ENCODE peak calls at places on chromosomes 7 and 10, in four cellular contexts. One of them, this sample, is unnamed.

GRCh38 chr10:82643601-82644000 is 768.6 kb downstream of the NRG3 start:
- DNase-seq in GM12878: no peak
- DNase-seq in endothelial cell of umbilical vein: no peak
- DNase-seq in K562: no peak
- DNase-seq in this sample: no peak

GRCh38 chr10:6014241-6014761 is 37.0 kb upstream of the IL15RA start:
- DNase-seq in endothelial cell of umbilical vein: peak; percentile 53
- DNase-seq in GM12878: peak; percentile 30
- DNase-seq in K562: peak; percentile 25
- DNase-seq in this sample: peak; percentile 42

GRCh38 chr10:14656052-14656451 is 118.6 kb downstream of the FAM107B start:
- DNase-seq in GM12878: no peak
- DNase-seq in K562: no peak
- DNase-seq in endothelial cell of umbilical vein: no peak
- DNase-seq in this sample: no peak

GRCh38 chr10:31768467-31768866 is 160.2 kb downstream of the ARHGAP12 start:
- DNase-seq in K562: no peak
- DNase-seq in endothelial cell of umbilical vein: peak; percentile 26
- DNase-seq in GM12878: no peak
- DNase-seq in this sample: peak; percentile 78

GRCh38 chr10:12372846-12373245 is 23.5 kb downstream of the CAMK1D start:
- DNase-seq in K562: no peak
- DNase-seq in endothelial cell of umbilical vein: no peak
- DNase-seq in GM12878: no peak
- DNase-seq in this sample: no peak

GRCh38 chr7:120989571-120990220 is 1.2 kb downstream of the CPED1 start:
- DNase-seq in K562: no peak
- DNase-seq in endothelial cell of umbilical vein: no peak
- DNase-seq in GM12878: no peak
- DNase-seq in this sample: peak; percentile 38

GRCh38 chr10:99917963-99918825 is 91.6 kb downstream of the DNMBP start:
- DNase-seq in GM12878: no peak
- DNase-seq in endothelial cell of umbilical vein: peak; percentile 90
- DNase-seq in K562: no peak
- DNase-seq in this sample: peak; percentile 59

GRCh38 chr7:160958-161725 is 31.2 kb upstream of the FAM20C start:
- DNase-seq in endothelial cell of umbilical vein: no peak
- DNase-seq in K562: no peak
- DNase-seq in GM12878: no peak
- DNase-seq in this sample: no peak

GRCh38 chr10:26869528-26869927 is 8.8 kb upstream of the ABI1 start:
- DNase-seq in GM12878: no peak
- DNase-seq in K562: no peak
- DNase-seq in endothelial cell of umbilical vein: no peak
- DNase-seq in this sample: no peak

GRCh38 chr10:130820880-130821482 is 490.5 kb downstream of the TCERG1L start:
- DNase-seq in K562: no peak
- DNase-seq in GM12878: no peak
- DNase-seq in endothelial cell of umbilical vein: no peak
- DNase-seq in this sample: no peak

GRCh38 chr7:5177060-5177459 is 13.0 kb upstream of the WIPI2 start:
- DNase-seq in GM12878: no peak
- DNase-seq in endothelial cell of umbilical vein: peak; percentile 42
- DNase-seq in K562: no peak
- DNase-seq in this sample: peak; percentile 87

GRCh38 chr7:46317256-46317655 is 396.2 kb upstream of the IGFBP3 start:
- DNase-seq in endothelial cell of umbilical vein: no peak
- DNase-seq in K562: no peak
- DNase-seq in GM12878: no peak
- DNase-seq in this sample: peak; percentile 46

GRCh38 chr10:14010083-14010551 is 320.6 kb downstream of the FRMD4A start:
- DNase-seq in endothelial cell of umbilical vein: peak; percentile 63
- DNase-seq in K562: no peak
- DNase-seq in GM12878: no peak
- DNase-seq in this sample: peak; percentile 86

GRCh38 chr7:11650030-11650429 is 182.0 kb downstream of the THSD7A start:
- DNase-seq in endothelial cell of umbilical vein: peak; percentile 52
- DNase-seq in K562: no peak
- DNase-seq in GM12878: no peak
- DNase-seq in this sample: no peak

GRCh38 chr10:102621418-102622325 is 22.6 kb upstream of the TRIM8 start:
- DNase-seq in GM12878: no peak
- DNase-seq in endothelial cell of umbilical vein: peak; percentile 59
- DNase-seq in K562: no peak
- DNase-seq in this sample: peak; percentile 45

GRCh38 chr7:44637788-44638594 is 31.6 kb downstream of the OGDH start:
- DNase-seq in K562: peak; percentile 39
- DNase-seq in endothelial cell of umbilical vein: peak; percentile 31
- DNase-seq in GM12878: peak; percentile 86
- DNase-seq in this sample: peak; percentile 89

GRCh38 chr7:6111041-6111440 is 79.9 kb downstream of the ANKRD61 start:
- DNase-seq in K562: no peak
- DNase-seq in endothelial cell of umbilical vein: no peak
- DNase-seq in GM12878: no peak
- DNase-seq in this sample: no peak

GRCh38 chr10:120426306-120426705 is 30.7 kb upstream of the PLPP4 start:
- DNase-seq in K562: no peak
- DNase-seq in endothelial cell of umbilical vein: peak; percentile 62
- DNase-seq in GM12878: no peak
- DNase-seq in this sample: no peak

GRCh38 chr7:105654994-105655900 is 74.0 kb upstream of the EFCAB10 start:
- DNase-seq in endothelial cell of umbilical vein: peak; percentile 81
- DNase-seq in GM12878: no peak
- DNase-seq in K562: no peak
- DNase-seq in this sample: peak; percentile 67

GRCh38 chr7:128884561-128885369 is 22.1 kb downstream of the ATP6V1F start:
- DNase-seq in endothelial cell of umbilical vein: no peak
- DNase-seq in K562: no peak
- DNase-seq in GM12878: no peak
- DNase-seq in this sample: no peak

GRCh38 chr10:129344956-129345355 is 122.1 kb upstream of the MGMT start:
- DNase-seq in GM12878: no peak
- DNase-seq in K562: no peak
- DNase-seq in endothelial cell of umbilical vein: no peak
- DNase-seq in this sample: no peak

GRCh38 chr10:34102237-34102673 is 712.8 kb downstream of the PARD3 start:
- DNase-seq in GM12878: no peak
- DNase-seq in K562: no peak
- DNase-seq in endothelial cell of umbilical vein: peak; percentile 39
- DNase-seq in this sample: peak; percentile 78

GRCh38 chr10:21452203-21452602 is 73.3 kb downstream of the SKIDA1 start:
- DNase-seq in GM12878: no peak
- DNase-seq in K562: no peak
- DNase-seq in endothelial cell of umbilical vein: no peak
- DNase-seq in this sample: no peak

GRCh38 chr7:91266067-91266930 is 2.1 kb downstream of the FZD1 start:
- DNase-seq in endothelial cell of umbilical vein: no peak
- DNase-seq in K562: no peak
- DNase-seq in GM12878: no peak
- DNase-seq in this sample: peak; percentile 47

GRCh38 chr7:158366346-158366745 is 221.3 kb downstream of the PTPRN2 start:
- DNase-seq in endothelial cell of umbilical vein: no peak
- DNase-seq in GM12878: no peak
- DNase-seq in K562: no peak
- DNase-seq in this sample: no peak

GRCh38 chr7:119935418-119936025 is 337.5 kb upstream of the KCND2 start:
- DNase-seq in K562: no peak
- DNase-seq in endothelial cell of umbilical vein: peak; percentile 51
- DNase-seq in GM12878: no peak
- DNase-seq in this sample: peak; percentile 62

GRCh38 chr10:90592903-90593302 is 264.9 kb downstream of the HTR7 start:
- DNase-seq in K562: peak; percentile 6
- DNase-seq in GM12878: peak; percentile 8
- DNase-seq in endothelial cell of umbilical vein: peak; percentile 55
- DNase-seq in this sample: peak; percentile 51

GRCh38 chr7:2096692-2097380 is 135.9 kb downstream of the MAD1L1 start:
- DNase-seq in GM12878: no peak
- DNase-seq in K562: no peak
- DNase-seq in endothelial cell of umbilical vein: no peak
- DNase-seq in this sample: no peak

GRCh38 chr7:2228921-2229320 is 3.8 kb downstream of the MAD1L1 start:
- DNase-seq in K562: no peak
- DNase-seq in endothelial cell of umbilical vein: no peak
- DNase-seq in GM12878: no peak
- DNase-seq in this sample: no peak

GRCh38 chr10:6667679-6668270 is 87.7 kb upstream of the PRKCQ start:
- DNase-seq in GM12878: no peak
- DNase-seq in endothelial cell of umbilical vein: peak; percentile 38
- DNase-seq in K562: peak; percentile 27
- DNase-seq in this sample: peak; percentile 43

GRCh38 chr7:21850531-21851285 is 95.0 kb downstream of the CDCA7L start:
- DNase-seq in endothelial cell of umbilical vein: peak; percentile 48
- DNase-seq in K562: no peak
- DNase-seq in GM12878: no peak
- DNase-seq in this sample: peak; percentile 11

GRCh38 chr10:72763201-72763600 is 71.3 kb downstream of the MCU start:
- DNase-seq in GM12878: no peak
- DNase-seq in endothelial cell of umbilical vein: no peak
- DNase-seq in K562: no peak
- DNase-seq in this sample: no peak

GRCh38 chr7:44471850-44472249 is 18.6 kb downstream of the NUDCD3 start:
- DNase-seq in endothelial cell of umbilical vein: no peak
- DNase-seq in GM12878: no peak
- DNase-seq in K562: peak; percentile 36
- DNase-seq in this sample: no peak

DNA sequence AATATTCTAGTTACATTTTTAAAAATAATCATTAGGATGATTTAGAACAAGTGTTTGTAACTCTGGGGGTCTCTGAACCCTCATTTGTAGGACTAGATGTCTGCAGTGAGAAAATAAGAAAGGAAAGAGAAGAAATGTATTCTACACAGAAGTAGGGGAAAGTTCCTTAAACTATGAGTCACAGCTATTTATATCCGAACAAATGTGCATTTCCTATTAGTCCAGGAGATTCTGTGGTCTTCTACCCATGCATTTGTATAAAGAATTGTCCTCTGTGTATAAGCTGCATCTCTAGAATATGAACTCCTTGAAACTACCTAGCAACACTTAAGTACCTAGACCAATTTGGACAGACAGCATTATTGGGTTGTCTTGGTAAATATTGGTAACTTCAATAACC is 15.9 kb upstream of the CD36 start:
- DNase-seq in GM12878: no peak
- DNase-seq in K562: no peak
- DNase-seq in endothelial cell of umbilical vein: peak; percentile 32
- DNase-seq in this sample: peak; percentile 85
- TF ChIP-seq FOS in GM12878: no peak
- TF ChIP-seq FOS in K562: no peak
- TF ChIP-seq FOS in endothelial cell of umbilical vein: peak; percentile 37
- TF ChIP-seq FOS in this sample: peak; percentile 8

GRCh38 chr10:110531687-110532086 is 34.0 kb downstream of the DUSP5 start:
- DNase-seq in K562: no peak
- DNase-seq in GM12878: no peak
- DNase-seq in endothelial cell of umbilical vein: peak; percentile 48
- DNase-seq in this sample: no peak

GRCh38 chr10:110540038-110540437 is 27.5 kb upstream of the SMC3 start:
- DNase-seq in endothelial cell of umbilical vein: no peak
- DNase-seq in GM12878: no peak
- DNase-seq in K562: no peak
- DNase-seq in this sample: no peak

GRCh38 chr10:110534571-110534970 is 32.9 kb upstream of the SMC3 start:
- DNase-seq in endothelial cell of umbilical vein: no peak
- DNase-seq in K562: no peak
- DNase-seq in GM12878: no peak
- DNase-seq in this sample: no peak

GRCh38 chr10:110533149-110533548 is 34.3 kb upstream of the SMC3 start:
- DNase-seq in GM12878: no peak
- DNase-seq in K562: no peak
- DNase-seq in endothelial cell of umbilical vein: peak; percentile 46
- DNase-seq in this sample: peak; percentile 20

GRCh38 chr10:110535958-110536891 is 31.3 kb upstream of the SMC3 start:
- DNase-seq in GM12878: peak; percentile 87
- DNase-seq in endothelial cell of umbilical vein: peak; percentile 44
- DNase-seq in K562: no peak
- DNase-seq in this sample: peak; percentile 92
- TF ChIP-seq FOS in GM12878: no peak
- TF ChIP-seq FOS in endothelial cell of umbilical vein: peak; percentile 56
- TF ChIP-seq FOS in K562: no peak
- TF ChIP-seq FOS in this sample: peak; percentile 16

GRCh38 chr10:50580260-50580891 is 43.4 kb downstream of the SGMS1 start:
- DNase-seq in K562: no peak
- DNase-seq in GM12878: no peak
- DNase-seq in endothelial cell of umbilical vein: no peak
- DNase-seq in this sample: no peak

GRCh38 chr10:50585921-50586739 is 37.6 kb downstream of the SGMS1 start:
- DNase-seq in K562: peak; percentile 77
- DNase-seq in GM12878: no peak
- DNase-seq in endothelial cell of umbilical vein: peak; percentile 11
- DNase-seq in this sample: peak; percentile 68

GRCh38 chr10:50582061-50582460 is 41.7 kb downstream of the SGMS1 start:
- DNase-seq in GM12878: no peak
- DNase-seq in K562: no peak
- DNase-seq in endothelial cell of umbilical vein: no peak
- DNase-seq in this sample: peak; percentile 38

GRCh38 chr10:50579491-50580259 is 44.1 kb downstream of the SGMS1 start:
- DNase-seq in endothelial cell of umbilical vein: no peak
- DNase-seq in GM12878: no peak
- DNase-seq in K562: no peak
- DNase-seq in this sample: no peak

GRCh38 chr10:50582766-50583762 is 40.7 kb downstream of the SGMS1 start:
- DNase-seq in GM12878: no peak
- DNase-seq in endothelial cell of umbilical vein: no peak
- DNase-seq in K562: peak; percentile 88
- DNase-seq in this sample: peak; percentile 27
- TF ChIP-seq FOS in GM12878: no peak
- TF ChIP-seq FOS in endothelial cell of umbilical vein: no peak
- TF ChIP-seq FOS in K562: peak; percentile 78
- TF ChIP-seq FOS in this sample: no peak

GRCh38 chr7:117974891-117975290 is 101.7 kb upstream of the CTTNBP2 start:
- DNase-seq in endothelial cell of umbilical vein: no peak
- DNase-seq in K562: no peak
- DNase-seq in GM12878: no peak
- DNase-seq in this sample: no peak

GRCh38 chr7:117971581-117972244 is 98.5 kb upstream of the CTTNBP2 start:
- DNase-seq in endothelial cell of umbilical vein: no peak
- DNase-seq in K562: no peak
- DNase-seq in GM12878: no peak
- DNase-seq in this sample: no peak

GRCh38 chr7:117975436-117975835 is 102.2 kb upstream of the CTTNBP2 start:
- DNase-seq in endothelial cell of umbilical vein: peak; percentile 10
- DNase-seq in GM12878: no peak
- DNase-seq in K562: no peak
- DNase-seq in this sample: no peak

GRCh38 chr7:117970806-117971205 is 97.6 kb upstream of the CTTNBP2 start:
- DNase-seq in K562: no peak
- DNase-seq in GM12878: no peak
- DNase-seq in endothelial cell of umbilical vein: no peak
- DNase-seq in this sample: no peak

DNA sequence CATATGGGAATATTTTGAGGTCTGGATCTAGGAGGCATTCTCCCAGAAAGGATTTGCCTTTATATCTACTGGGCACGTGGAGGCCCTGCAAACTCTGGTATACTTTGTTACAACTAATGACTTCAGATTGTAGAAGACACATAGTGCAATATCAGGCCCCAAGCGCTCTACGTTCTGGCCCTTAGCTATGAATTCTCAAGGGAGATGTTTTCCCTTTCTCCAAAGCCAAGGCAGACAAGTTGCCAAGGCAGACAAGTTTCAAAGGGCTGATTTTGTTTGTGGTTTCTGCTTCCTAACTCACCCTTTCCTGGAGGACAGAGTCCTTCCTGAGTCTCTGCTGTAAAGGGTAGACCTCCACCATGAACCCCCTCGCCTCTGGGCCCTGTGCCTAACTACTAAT is 99.4 kb upstream of the CTTNBP2 start:
- DNase-seq in GM12878: no peak
- DNase-seq in K562: no peak
- DNase-seq in endothelial cell of umbilical vein: no peak
- DNase-seq in this sample: no peak
- TF ChIP-seq FOS in GM12878: no peak
- TF ChIP-seq FOS in K562: no peak
- TF ChIP-seq FOS in endothelial cell of umbilical vein: no peak
- TF ChIP-seq FOS in this sample: no peak